ENCODE peak calls at places on chromosome 19, in six cellular contexts. T is GM12891, Z is K562, H is H1, W is HepG2, M is GM12878. K is an unnamed sample.

GRCh38 chr19:47434088-47434487 is 14.8 kb upstream of the MEIS3 start:
- DNase-seq in W (no peak), M (no peak), Z (no peak), H (no peak), T (no peak), K (no peak)

GRCh38 chr19:43950834-43951626 is at the start of gene ZNF221:
- DNase-seq in T (peak), H (peak), Z (peak), M (peak), W (peak), K (peak)

GRCh38 chr19:27776020-27776419 is 1436.9 kb downstream of the UQCRFS1 start:
- DNase-seq in H (no peak), M (no peak), T (no peak), Z (peak), W (no peak), K (no peak)

GRCh38 chr19:4042731-4043082 is 24.0 kb downstream of the ZBTB7A start:
- DNase-seq in T (no peak), M (no peak), Z (no peak), W (no peak), H (no peak), K (no peak)

GRCh38 chr19:1725100-1726064 is 27.9 kb upstream of the ONECUT3 start:
- DNase-seq in T (peak), M (no peak), Z (peak), W (peak), H (no peak), K (no peak)

GRCh38 chr19:15464394-15465385 is at the start of gene RASAL3:
- DNase-seq in Z (no peak), W (no peak), M (peak), T (no peak), H (no peak), K (peak)

GRCh38 chr19:51101171-51101865 is 6.9 kb downstream of the CTU1 start:
- DNase-seq in M (no peak), T (no peak), W (no peak), H (no peak), Z (no peak), K (no peak)

GRCh38 chr19:7870571-7871279 is 3.5 kb downstream of the PRR36 start:
- DNase-seq in T (no peak), W (peak), Z (peak), M (no peak), H (peak), K (no peak)

GRCh38 chr19:14977128-14977527 is 2.5 kb downstream of the SLC1A6 start:
- DNase-seq in M (no peak), Z (no peak), T (no peak), H (no peak), W (no peak), K (no peak)

GRCh38 chr19:3696660-3696995 is 3.6 kb downstream of the PIP5K1C start:
- DNase-seq in W (no peak), Z (no peak), M (no peak), H (no peak), T (no peak), K (no peak)

GRCh38 chr19:4064073-4064550 is 2.6 kb downstream of the ZBTB7A start:
- DNase-seq in T (no peak), Z (no peak), H (no peak), W (no peak), M (no peak), K (no peak)

GRCh38 chr19:28488006-28488405 is 724.9 kb downstream of the UQCRFS1 start:
- DNase-seq in M (no peak), H (no peak), T (no peak), W (no peak), Z (no peak), K (no peak)

GRCh38 chr19:37906868-37907734 is at the start of gene SIPA1L3:
- DNase-seq in M (peak), T (peak), W (peak), Z (peak), H (peak), K (peak)
- TF ChIP-seq POLR2AphosphoS5 in M (no peak), T (no peak), W (peak), Z (no peak), H (no peak), K (no peak)

GRCh38 chr19:29516358-29516725 is 9.5 kb upstream of the VSTM2B start:
- DNase-seq in H (no peak), W (no peak), M (no peak), T (no peak), Z (no peak), K (no peak)
- TF ChIP-seq TAF1 in H (no peak), W (no peak), M (no peak), T (no peak), Z (no peak), K (no peak)

GRCh38 chr19:6766357-6767080 is 716 bp downstream of the SH2D3A start:
- DNase-seq in H (no peak), Z (no peak), T (no peak), M (no peak), W (no peak), K (no peak)

GRCh38 chr19:6768236-6768785 is 1.1 kb upstream of the SH2D3A start:
- DNase-seq in T (no peak), W (no peak), H (no peak), M (no peak), Z (no peak), K (no peak)

GRCh38 chr19:6767357-6768235 is at the start of gene SH2D3A:
- DNase-seq in T (peak), H (peak), M (peak), Z (peak), W (peak), K (peak)

GRCh38 chr19:6767081-6767356 is 216 bp downstream of the SH2D3A start:
- DNase-seq in T (no peak), H (no peak), M (no peak), W (peak), Z (no peak), K (no peak)

DNA sequence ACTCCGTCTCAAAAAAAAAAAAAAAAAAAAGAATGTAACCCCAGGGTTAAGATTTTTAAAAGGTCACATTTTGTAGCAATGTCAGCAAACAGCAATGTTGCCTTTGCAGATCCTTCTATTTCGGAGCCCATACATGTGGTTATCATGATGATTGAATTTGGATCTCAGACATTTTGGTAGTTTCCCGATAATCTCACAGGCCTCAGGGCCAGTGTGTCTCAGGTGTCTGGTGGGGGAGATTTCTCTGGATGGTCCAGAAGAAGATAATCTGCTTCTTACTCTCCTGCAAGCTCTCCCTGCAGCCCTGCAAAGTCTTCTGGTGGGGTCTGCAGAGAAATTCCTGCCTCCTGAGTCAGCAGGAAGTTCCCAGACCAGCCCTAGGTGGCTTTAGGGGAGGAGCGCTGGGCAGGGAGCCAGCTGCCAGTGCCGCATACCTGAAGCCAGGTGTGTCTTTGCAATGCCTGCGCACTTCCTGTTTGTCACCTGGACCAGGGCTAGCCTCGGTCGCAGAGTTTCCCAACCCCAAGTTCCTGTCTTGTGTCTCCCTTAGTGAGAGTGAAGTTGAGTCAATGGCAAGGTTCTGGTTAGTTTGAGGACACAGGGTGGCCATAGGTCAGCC is 1.4 kb downstream of the SH2D3A start:
- DNase-seq in M (no peak), Z (no peak), W (peak), T (no peak), H (peak), K (no peak)
- TF ChIP-seq POLR2A in M (no peak), Z (no peak), W (no peak), T (no peak), H (peak), K (no peak)

DNA sequence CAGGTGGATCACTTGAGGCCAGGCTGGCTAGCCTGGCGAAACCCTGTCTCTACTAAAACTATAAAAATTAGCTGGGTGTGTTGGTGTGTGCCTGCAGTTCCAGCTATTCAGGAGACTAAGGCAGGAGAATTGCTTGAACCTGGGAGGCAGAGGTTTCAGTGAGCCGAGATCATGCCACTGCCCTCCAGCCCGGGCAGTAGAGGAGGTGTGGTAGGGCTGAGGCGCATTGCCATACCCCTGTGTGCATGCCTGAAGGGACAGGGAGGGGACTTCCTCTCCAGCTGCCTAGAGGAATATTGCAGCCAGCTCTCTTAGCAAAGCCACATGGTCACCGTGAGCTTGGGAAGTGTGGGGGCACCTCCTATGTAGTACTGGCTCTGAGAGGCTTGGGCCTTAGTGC is 29.1 kb upstream of the PEPD start:
- DNase-seq in W (no peak), Z (no peak), T (no peak), H (no peak), M (no peak), K (no peak)
- TF ChIP-seq POLR2AphosphoS5 in W (no peak), Z (no peak), T (no peak), H (no peak), M (no peak), K (no peak)

GRCh38 chr19:13778847-13779246 is 4.6 kb downstream of the C19orf53 start:
- DNase-seq in Z (no peak), H (no peak), W (no peak), T (no peak), M (no peak), K (no peak)

GRCh38 chr19:13774217-13775191 is at the start of gene C19orf53:
- DNase-seq in Z (peak), W (peak), H (no peak), M (peak), T (peak), K (peak)

GRCh38 chr19:13781547-13781946 is 7.3 kb downstream of the C19orf53 start:
- DNase-seq in M (no peak), W (no peak), T (no peak), Z (peak), H (no peak), K (no peak)

GRCh38 chr19:13782537-13782936 is 8.3 kb downstream of the C19orf53 start:
- DNase-seq in Z (no peak), T (no peak), M (no peak), H (no peak), W (no peak), K (no peak)

DNA sequence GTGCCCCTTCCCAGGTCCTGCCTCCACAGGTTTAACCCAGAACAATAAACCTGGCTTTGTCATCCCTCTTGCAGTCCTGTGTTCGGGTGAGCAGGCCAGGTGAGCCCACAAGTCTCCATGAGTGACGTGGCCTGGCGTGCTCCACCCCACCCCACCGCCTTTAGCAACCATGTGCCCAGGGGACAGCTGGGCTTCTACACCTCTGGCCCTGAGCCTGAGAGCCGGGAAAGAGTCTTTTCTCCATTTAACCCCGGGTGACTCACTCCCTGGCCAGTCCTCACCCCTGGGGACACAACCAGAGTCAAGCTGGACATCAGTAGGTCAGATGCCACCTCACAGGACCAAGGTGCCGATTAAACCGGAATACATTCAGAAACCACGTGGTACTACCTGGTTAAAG is 4.1 kb downstream of the C19orf53 start:
- DNase-seq in W (no peak), M (no peak), H (no peak), T (no peak), Z (no peak), K (no peak)
- TF ChIP-seq TAF1 in W (no peak), M (no peak), H (no peak), T (no peak), Z (no peak), K (no peak)

GRCh38 chr19:11769995-11770394 is 3.2 kb downstream of the ZNF441 start:
- DNase-seq in H (no peak), T (no peak), M (no peak), Z (no peak), W (no peak), K (no peak)

GRCh38 chr19:11763117-11763516 is 3.7 kb upstream of the ZNF441 start:
- DNase-seq in W (no peak), T (no peak), M (no peak), H (no peak), Z (no peak), K (no peak)

GRCh38 chr19:11767633-11768133 is 883 bp downstream of the ZNF441 start:
- DNase-seq in Z (peak), W (peak), T (peak), M (peak), H (no peak), K (peak)

GRCh38 chr19:11763611-11764010 is 3.2 kb upstream of the ZNF441 start:
- DNase-seq in T (no peak), Z (no peak), W (no peak), H (no peak), M (no peak), K (no peak)

DNA sequence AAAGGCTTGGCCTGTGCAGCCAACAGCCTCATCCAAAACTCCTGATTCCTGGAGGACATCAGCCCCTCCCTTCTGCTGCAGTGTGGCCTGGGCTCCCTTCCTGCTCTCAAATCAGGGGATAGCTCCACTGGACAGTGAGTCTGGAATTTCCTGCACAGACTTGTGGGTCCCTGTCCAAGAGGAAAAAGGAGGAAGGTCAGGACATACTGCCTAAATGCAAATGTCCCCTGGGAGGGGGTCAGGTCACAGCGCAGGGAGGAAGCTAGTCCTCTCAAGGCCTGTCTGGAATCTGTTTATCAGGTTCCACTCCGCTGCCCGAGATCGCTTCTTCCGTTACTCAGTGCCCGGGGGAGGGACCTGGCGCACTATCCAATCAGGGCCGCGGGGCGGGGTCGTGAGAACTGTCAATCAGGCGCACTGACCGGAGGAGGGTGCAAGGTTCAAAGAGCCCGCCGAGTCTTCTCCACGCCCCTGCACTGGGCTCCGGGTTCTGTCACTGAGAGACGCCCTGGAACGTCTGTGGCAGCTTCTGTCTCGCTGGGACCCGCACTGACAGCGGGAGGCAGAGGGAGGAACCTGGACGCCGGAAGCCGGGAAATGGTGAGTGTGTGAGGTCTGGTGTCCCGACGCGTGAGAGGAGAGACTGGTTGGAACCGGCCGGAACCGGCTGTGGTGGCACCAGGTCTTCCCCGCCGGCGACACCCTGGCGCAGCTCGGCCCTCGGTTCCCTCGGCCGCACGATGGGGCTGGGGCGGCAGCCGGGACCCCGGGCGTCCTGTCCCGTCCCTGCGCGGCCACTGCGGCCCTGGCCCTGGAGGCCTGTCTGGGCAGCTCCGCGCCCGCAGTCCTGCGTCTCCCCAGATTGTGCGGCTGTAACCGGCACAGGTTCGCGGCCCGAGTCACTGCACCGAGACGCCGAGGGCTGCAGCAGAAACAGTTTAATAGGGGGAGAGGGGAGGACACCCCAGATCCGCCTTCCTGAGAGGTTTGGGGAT is at the start of gene ZNF441:
- DNase-seq in H (peak), T (peak), W (peak), Z (peak), M (peak), K (peak)
- TF ChIP-seq POLR2A in H (peak), T (peak), W (peak), Z (peak), M (peak), K (peak)

GRCh38 chr19:29658221-29658991 is 6.9 kb upstream of the PLEKHF1 start:
- DNase-seq in H (no peak), W (no peak), M (no peak), Z (no peak), T (no peak), K (no peak)
- TF ChIP-seq POLR2AphosphoS5 in H (no peak), W (no peak), M (no peak), Z (no peak), T (no peak), K (no peak)